ENCODE peak calls at places on chromosomes 2 and 18, in seven cellular contexts. B is adipocyte, O is Peyer's patch, C is iPS DF 6.9, W is neural progenitor cell, N is ovary, Q is GM23338. X is an unnamed sample.

GRCh38 chr2:120257522-120257921 is 4.9 kb downstream of the RALB start:
- DNase-seq in B (no peak), N (no peak), Q (no peak), C (no peak), W (no peak), O (no peak), X (no peak)

GRCh38 chr2:149858214-149858613 is 270.6 kb upstream of the MMADHC start:
- DNase-seq in N (no peak), B (peak; percentile 54), C (no peak), O (no peak), Q (no peak), W (no peak), X (no peak)

GRCh38 chr18:40868110-40868858 is 1086.8 kb upstream of the PIK3C3 start:
- DNase-seq in C (no peak), O (no peak), N (no peak), W (no peak), B (peak; percentile 81), Q (no peak), X (no peak)

GRCh38 chr2:31347319-31347718 is 67.2 kb downstream of the XDH start:
- DNase-seq in O (no peak), B (no peak), C (no peak), Q (no peak), W (no peak), N (no peak), X (no peak)

GRCh38 chr18:68417826-68418225 is 297.1 kb downstream of the TMX3 start:
- DNase-seq in O (no peak), C (no peak), Q (no peak), B (peak; percentile 84), W (no peak), N (no peak), X (no peak)

GRCh38 chr2:240383871-240384700 is 51.4 kb upstream of the GPC1 start:
- DNase-seq in C (no peak), N (peak; percentile 16), W (no peak), B (no peak), O (no peak), Q (no peak), X (no peak)

GRCh38 chr18:57744211-57744694 is 58.9 kb downstream of the ATP8B1 start:
- DNase-seq in W (no peak), B (peak; percentile 68), C (no peak), N (no peak), O (no peak), Q (no peak), X (no peak)

GRCh38 chr2:17540813-17541513 is 467 bp downstream of the VSNL1 start:
- DNase-seq in O (no peak), W (no peak), N (no peak), Q (no peak), B (peak; percentile 14), C (no peak), X (no peak)

GRCh38 chr2:112821142-112821541 is 15.4 kb downstream of the IL1B start:
- DNase-seq in W (no peak), O (no peak), N (no peak), B (no peak), C (no peak), Q (no peak), X (no peak)

GRCh38 chr2:69046221-69046662 is 33.3 kb downstream of the ANTXR1 start:
- DNase-seq in W (no peak), O (no peak), C (no peak), Q (no peak), N (no peak), B (peak; percentile 63), X (no peak)

GRCh38 chr18:3401669-3402620 is 48.0 kb upstream of the TGIF1 start:
- DNase-seq in B (no peak), N (no peak), W (no peak), O (no peak), Q (no peak), C (no peak), X (no peak)

GRCh38 chr2:190334479-190335224 is 8.7 kb upstream of the INPP1 start:
- DNase-seq in C (no peak), W (no peak), N (no peak), Q (no peak), O (no peak), B (no peak), X (no peak)

GRCh38 chr2:1806254-1806653 is 61.9 kb upstream of the PXDN start:
- DNase-seq in W (no peak), N (no peak), Q (no peak), O (no peak), C (no peak), B (no peak), X (no peak)

GRCh38 chr2:239029958-239030357 is 182.1 kb downstream of the TWIST2 start:
- DNase-seq in B (no peak), O (no peak), N (no peak), Q (no peak), W (no peak), C (no peak), X (no peak)

GRCh38 chr18:41731887-41732286 is 223.1 kb upstream of the PIK3C3 start:
- DNase-seq in W (no peak), N (no peak), Q (no peak), O (no peak), B (peak; percentile 30), C (no peak), X (no peak)

GRCh38 chr2:26465266-26465925 is 12.5 kb downstream of the OTOF start:
- DNase-seq in W (no peak), B (no peak), C (no peak), Q (no peak), N (no peak), O (no peak), X (no peak)

GRCh38 chr2:145984541-145984940 is 1464.6 kb upstream of the ZEB2 start:
- DNase-seq in N (no peak), W (no peak), C (no peak), Q (no peak), O (no peak), B (peak; percentile 25), X (no peak)

GRCh38 chr2:233179848-233180368 is 71.6 kb upstream of the ATG16L1 start:
- DNase-seq in B (no peak), N (no peak), W (no peak), O (no peak), C (no peak), Q (no peak), X (no peak)

GRCh38 chr2:37349376-37349775 is 4.9 kb downstream of the QPCT start:
- DNase-seq in N (no peak), C (no peak), W (peak; percentile 21), Q (peak; percentile 66), O (no peak), B (no peak), X (no peak)

GRCh38 chr2:173355132-173355865 is 627 bp downstream of the CDCA7 start:
- DNase-seq in C (no peak), W (peak; percentile 70), O (no peak), Q (peak; percentile 85), N (peak; percentile 25), B (peak; percentile 75), X (peak; percentile 67)

GRCh38 chr2:232336241-232336736 is 42.3 kb upstream of the ALPP start:
- DNase-seq in O (no peak), N (no peak), Q (no peak), W (no peak), B (no peak), C (no peak), X (peak; percentile 25)

GRCh38 chr2:203733683-203734082 is 27.2 kb downstream of the CD28 start:
- DNase-seq in O (no peak), Q (no peak), W (no peak), B (no peak), N (no peak), C (no peak), X (no peak)
- H3K4me1 ChIP-seq in O (no peaks in the 10 kb centered on the region), Q (peaks cover 3% of the 10 kb centered on the region), W (no peaks in the 10 kb centered on the region), B (peaks cover 8% of the 10 kb centered on the region), N (no peaks in the 10 kb centered on the region), C (peaks cover 4% of the 10 kb centered on the region), X (no peaks in the 10 kb centered on the region)

GRCh38 chr2:95700554-95700953 is 108.8 kb downstream of the TRIM43 start:
- DNase-seq in W (no peak), N (no peak), O (no peak), C (no peak), B (no peak), Q (no peak), X (no peak)

GRCh38 chr2:95699201-95699600 is 107.4 kb downstream of the TRIM43 start:
- DNase-seq in O (no peak), N (no peak), W (no peak), Q (no peak), C (no peak), B (no peak), X (no peak)

GRCh38 chr2:95695613-95696012 is 103.8 kb downstream of the TRIM43 start:
- DNase-seq in W (no peak), N (no peak), Q (no peak), O (no peak), C (no peak), B (no peak), X (no peak)

DNA sequence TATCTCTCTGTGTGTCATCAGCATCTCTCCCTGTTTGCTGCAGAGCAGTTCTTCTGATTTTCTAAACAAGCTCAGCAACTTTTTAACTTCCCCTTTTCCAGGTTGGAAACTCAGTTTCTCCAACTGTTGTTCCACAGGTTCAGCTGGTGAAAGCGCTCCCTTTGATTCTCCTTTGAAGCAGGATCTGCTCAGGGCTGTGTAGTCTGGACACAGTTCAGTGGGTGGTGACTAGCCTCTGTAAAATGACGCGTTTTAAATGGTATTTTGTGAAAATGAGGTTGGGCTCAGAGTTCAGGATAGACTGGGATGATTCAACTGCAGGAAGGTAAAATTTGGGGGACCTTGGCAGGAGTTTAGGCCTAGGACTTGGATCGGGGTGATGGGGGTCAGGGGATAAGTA is 106.4 kb downstream of the TRIM43 start:
- DNase-seq in Q (no peak), C (no peak), N (no peak), B (peak; percentile 3), O (no peak), W (no peak), X (no peak)
- H3K4me1 ChIP-seq in Q (no peaks in the 10 kb centered on the region), C (no peaks in the 10 kb centered on the region), N (no peaks in the 10 kb centered on the region), B (peaks cover 32% of the 10 kb centered on the region), O (no peaks in the 10 kb centered on the region), W (no peaks in the 10 kb centered on the region), X (no peaks in the 10 kb centered on the region)

DNA sequence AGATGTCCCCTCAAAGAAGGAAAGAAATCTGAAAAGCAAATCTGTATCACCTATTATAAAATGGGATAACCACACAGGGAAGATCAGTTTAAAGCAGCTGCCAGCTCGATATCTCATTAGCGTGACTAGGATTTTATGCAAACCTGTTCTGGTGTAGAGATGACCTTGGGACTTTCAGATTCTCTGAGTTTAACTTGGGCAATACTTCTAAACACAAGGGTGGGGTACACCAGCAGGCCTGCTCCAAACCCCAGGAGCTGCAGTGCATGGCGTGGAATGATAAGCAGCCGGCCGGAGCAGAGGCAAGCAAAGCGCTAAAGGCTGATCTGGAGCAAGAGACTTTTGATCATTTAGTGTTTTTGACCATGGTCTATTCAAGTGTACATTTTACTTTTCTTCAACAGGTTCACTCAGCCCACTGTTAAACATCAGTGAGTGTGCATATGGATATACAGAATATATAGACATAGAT is 4.7 kb downstream of the SERTAD2 start:
- DNase-seq in B (no peak), Q (no peak), O (no peak), C (no peak), N (no peak), W (no peak), X (no peak)
- H3K4me1 ChIP-seq in B (peaks cover 72% of the 10 kb centered on the region), Q (peaks cover 36% of the 10 kb centered on the region), O (peaks cover 50% of the 10 kb centered on the region), C (peaks cover 2% of the 10 kb centered on the region), N (peaks cover 9% of the 10 kb centered on the region), W (peaks cover 58% of the 10 kb centered on the region), X (peaks cover 3% of the 10 kb centered on the region)

DNA sequence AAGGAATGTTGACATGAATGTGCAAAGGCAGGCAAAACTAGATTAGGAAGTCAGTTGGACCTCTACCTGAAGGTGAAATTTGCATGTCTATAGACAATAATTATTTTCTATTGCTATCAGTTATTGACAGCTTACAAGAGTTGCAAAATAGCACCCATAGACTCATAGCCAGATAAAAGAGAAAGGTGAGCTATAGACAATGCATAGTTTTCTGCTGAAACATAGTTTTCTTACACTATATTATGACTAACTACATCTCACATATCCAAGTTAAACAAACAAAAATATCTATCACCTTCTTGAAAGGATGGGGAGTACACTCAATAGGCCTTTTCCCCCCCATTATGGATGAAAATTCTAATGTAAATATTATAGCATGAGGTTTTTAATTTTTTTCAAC is 305.0 kb downstream of the PTH2R start:
- DNase-seq in C (no peak), O (no peak), N (no peak), W (no peak), B (no peak), Q (no peak), X (no peak)
- H3K4me1 ChIP-seq in C (no peaks in the 10 kb centered on the region), O (no peaks in the 10 kb centered on the region), N (no peaks in the 10 kb centered on the region), W (peaks cover 12% of the 10 kb centered on the region), B (no peaks in the 10 kb centered on the region), Q (no peaks in the 10 kb centered on the region), X (no peaks in the 10 kb centered on the region)